ENCODE peak calls at places on chromosomes 6 and 20, in five cellular contexts. One of them, this sample, is unnamed.

GRCh38 chr6:31834367-31834703 is 6.8 kb downstream of the HSPA1B start:
- DNase-seq in HepG2: peak
- DNase-seq in GM12878: peak
- DNase-seq in K562: peak
- DNase-seq in IMR-90: peak
- DNase-seq in this sample: peak

GRCh38 chr6:156398371-156398770 is 378.8 kb upstream of the ARID1B start:
- DNase-seq in HepG2: no peak
- DNase-seq in GM12878: no peak
- DNase-seq in K562: no peak
- DNase-seq in IMR-90: no peak
- DNase-seq in this sample: no peak

GRCh38 chr6:170108456-170108855 is 182.4 kb downstream of the DLL1 start:
- DNase-seq in HepG2: no peak
- DNase-seq in GM12878: no peak
- DNase-seq in K562: no peak
- DNase-seq in IMR-90: no peak
- DNase-seq in this sample: peak

GRCh38 chr6:49341869-49342268 is 121.2 kb downstream of the MMUT start:
- DNase-seq in HepG2: no peak
- DNase-seq in GM12878: no peak
- DNase-seq in K562: no peak
- DNase-seq in IMR-90: no peak
- DNase-seq in this sample: no peak

GRCh38 chr20:47315339-47315662 is 41.2 kb downstream of the ZMYND8 start:
- DNase-seq in HepG2: no peak
- DNase-seq in GM12878: no peak
- DNase-seq in K562: no peak
- DNase-seq in IMR-90: peak
- DNase-seq in this sample: no peak

GRCh38 chr6:25144919-25145318 is 134.3 kb upstream of the CARMIL1 start:
- DNase-seq in HepG2: no peak
- DNase-seq in GM12878: no peak
- DNase-seq in K562: no peak
- DNase-seq in IMR-90: no peak
- DNase-seq in this sample: no peak

GRCh38 chr6:125357515-125358256 is 55.9 kb upstream of the HDDC2 start:
- DNase-seq in HepG2: no peak
- DNase-seq in GM12878: no peak
- DNase-seq in K562: no peak
- DNase-seq in IMR-90: no peak
- DNase-seq in this sample: no peak

GRCh38 chr6:143885116-143885515 is 20.8 kb downstream of the ZC2HC1B start:
- DNase-seq in HepG2: no peak
- DNase-seq in GM12878: no peak
- DNase-seq in K562: no peak
- DNase-seq in IMR-90: no peak
- DNase-seq in this sample: no peak

GRCh38 chr6:6588924-6589696 is 590 bp downstream of the LY86 start:
- DNase-seq in HepG2: no peak
- DNase-seq in GM12878: peak
- DNase-seq in K562: no peak
- DNase-seq in IMR-90: no peak
- DNase-seq in this sample: no peak

GRCh38 chr20:15075586-15075985 is 738.2 kb upstream of the FLRT3 start:
- DNase-seq in HepG2: no peak
- DNase-seq in GM12878: no peak
- DNase-seq in K562: no peak
- DNase-seq in IMR-90: no peak
- DNase-seq in this sample: no peak

GRCh38 chr6:27547157-27548075 is 74.5 kb upstream of the ZNF184 start:
- DNase-seq in HepG2: peak
- DNase-seq in GM12878: peak
- DNase-seq in K562: peak
- DNase-seq in IMR-90: peak
- DNase-seq in this sample: peak

GRCh38 chr20:25739615-25740320 is 43.1 kb upstream of the ZNF337 start:
- DNase-seq in HepG2: no peak
- DNase-seq in GM12878: no peak
- DNase-seq in K562: no peak
- DNase-seq in IMR-90: peak
- DNase-seq in this sample: no peak

GRCh38 chr20:51481311-51481997 is 61.1 kb downstream of the NFATC2 start:
- DNase-seq in HepG2: no peak
- DNase-seq in GM12878: no peak
- DNase-seq in K562: no peak
- DNase-seq in IMR-90: no peak
- DNase-seq in this sample: no peak

GRCh38 chr6:34638834-34639736 is 57.5 kb downstream of the ILRUN start:
- DNase-seq in HepG2: peak
- DNase-seq in GM12878: peak
- DNase-seq in K562: no peak
- DNase-seq in IMR-90: no peak
- DNase-seq in this sample: no peak

GRCh38 chr6:108563292-108563691 is 2.6 kb downstream of the FOXO3 start:
- DNase-seq in HepG2: no peak
- DNase-seq in GM12878: no peak
- DNase-seq in K562: no peak
- DNase-seq in IMR-90: no peak
- DNase-seq in this sample: no peak

GRCh38 chr6:75418233-75418632 is 75.4 kb downstream of the FILIP1 start:
- DNase-seq in HepG2: no peak
- DNase-seq in GM12878: no peak
- DNase-seq in K562: no peak
- DNase-seq in IMR-90: no peak
- DNase-seq in this sample: no peak

GRCh38 chr6:97726378-97726777 is 443.4 kb upstream of the MMS22L start:
- DNase-seq in HepG2: no peak
- DNase-seq in GM12878: no peak
- DNase-seq in K562: no peak
- DNase-seq in IMR-90: no peak
- DNase-seq in this sample: peak

GRCh38 chr20:1299522-1299921 is 29.4 kb downstream of the SDCBP2 start:
- DNase-seq in HepG2: no peak
- DNase-seq in GM12878: no peak
- DNase-seq in K562: peak
- DNase-seq in IMR-90: no peak
- DNase-seq in this sample: peak

GRCh38 chr20:48339986-48340884 is 487.6 kb downstream of the PREX1 start:
- DNase-seq in HepG2: no peak
- DNase-seq in GM12878: no peak
- DNase-seq in K562: no peak
- DNase-seq in IMR-90: no peak
- DNase-seq in this sample: no peak

GRCh38 chr20:19903168-19903676 is 113.9 kb upstream of the NAA20 start:
- DNase-seq in HepG2: peak
- DNase-seq in GM12878: no peak
- DNase-seq in K562: no peak
- DNase-seq in IMR-90: peak
- DNase-seq in this sample: no peak

GRCh38 chr6:168078199-168078942 is 641 bp downstream of the FRMD1 start:
- DNase-seq in HepG2: no peak
- DNase-seq in GM12878: no peak
- DNase-seq in K562: no peak
- DNase-seq in IMR-90: no peak
- DNase-seq in this sample: no peak

GRCh38 chr6:125370343-125370742 is 68.6 kb upstream of the HDDC2 start:
- DNase-seq in HepG2: no peak
- DNase-seq in GM12878: no peak
- DNase-seq in K562: no peak
- DNase-seq in IMR-90: no peak
- DNase-seq in this sample: no peak

GRCh38 chr20:4714818-4715217 is 6.9 kb upstream of the PRND start:
- DNase-seq in HepG2: no peak
- DNase-seq in GM12878: no peak
- DNase-seq in K562: no peak
- DNase-seq in IMR-90: no peak
- DNase-seq in this sample: no peak
- TF ChIP-seq MXI1 in HepG2: no peak
- TF ChIP-seq MXI1 in GM12878: no peak
- TF ChIP-seq MXI1 in K562: no peak
- TF ChIP-seq MXI1 in IMR-90: no peak
- TF ChIP-seq MXI1 in this sample: no peak

GRCh38 chr6:54050750-54051149 is 60.5 kb upstream of the MLIP start:
- DNase-seq in HepG2: no peak
- DNase-seq in GM12878: no peak
- DNase-seq in K562: no peak
- DNase-seq in IMR-90: no peak
- DNase-seq in this sample: no peak
- TF ChIP-seq MXI1 in HepG2: no peak
- TF ChIP-seq MXI1 in GM12878: no peak
- TF ChIP-seq MXI1 in K562: no peak
- TF ChIP-seq MXI1 in IMR-90: no peak
- TF ChIP-seq MXI1 in this sample: no peak

DNA sequence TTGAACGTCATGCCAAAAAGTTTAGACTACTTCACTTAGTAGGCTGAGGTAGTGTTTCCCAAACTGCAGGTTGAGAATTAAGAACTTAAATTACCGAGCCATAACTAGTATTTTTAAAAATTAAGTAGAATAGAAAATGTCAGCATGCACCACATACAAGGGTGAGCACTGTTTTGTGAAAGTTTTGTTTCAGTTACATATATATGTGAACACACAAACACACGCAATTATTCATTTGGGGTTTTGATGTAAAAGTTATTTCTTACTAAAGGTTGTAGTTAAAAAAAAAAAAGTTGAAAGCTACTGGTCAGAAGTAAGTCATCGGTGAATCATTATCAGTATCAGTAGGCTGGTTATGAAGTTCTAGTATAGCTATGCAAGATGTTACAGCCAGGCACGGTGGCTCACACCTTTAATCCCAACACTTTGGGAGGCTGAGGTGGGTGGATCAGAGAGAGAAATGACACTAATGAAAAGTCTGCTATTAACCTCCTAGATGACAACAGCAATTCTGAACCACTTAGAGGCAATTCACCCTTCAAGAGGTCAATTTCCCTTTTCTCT is 24.1 kb downstream of the FASTKD5 start:
- DNase-seq in HepG2: no peak
- DNase-seq in GM12878: no peak
- DNase-seq in K562: no peak
- DNase-seq in IMR-90: peak
- DNase-seq in this sample: no peak
- TF ChIP-seq MXI1 in HepG2: no peak
- TF ChIP-seq MXI1 in GM12878: no peak
- TF ChIP-seq MXI1 in K562: no peak
- TF ChIP-seq MXI1 in IMR-90: no peak
- TF ChIP-seq MXI1 in this sample: no peak

GRCh38 chr20:61534346-61534745 is 282.3 kb downstream of the CDH4 start:
- DNase-seq in HepG2: no peak
- DNase-seq in GM12878: no peak
- DNase-seq in K562: no peak
- DNase-seq in IMR-90: no peak
- DNase-seq in this sample: no peak
- TF ChIP-seq MXI1 in HepG2: no peak
- TF ChIP-seq MXI1 in GM12878: no peak
- TF ChIP-seq MXI1 in K562: no peak
- TF ChIP-seq MXI1 in IMR-90: no peak
- TF ChIP-seq MXI1 in this sample: no peak

DNA sequence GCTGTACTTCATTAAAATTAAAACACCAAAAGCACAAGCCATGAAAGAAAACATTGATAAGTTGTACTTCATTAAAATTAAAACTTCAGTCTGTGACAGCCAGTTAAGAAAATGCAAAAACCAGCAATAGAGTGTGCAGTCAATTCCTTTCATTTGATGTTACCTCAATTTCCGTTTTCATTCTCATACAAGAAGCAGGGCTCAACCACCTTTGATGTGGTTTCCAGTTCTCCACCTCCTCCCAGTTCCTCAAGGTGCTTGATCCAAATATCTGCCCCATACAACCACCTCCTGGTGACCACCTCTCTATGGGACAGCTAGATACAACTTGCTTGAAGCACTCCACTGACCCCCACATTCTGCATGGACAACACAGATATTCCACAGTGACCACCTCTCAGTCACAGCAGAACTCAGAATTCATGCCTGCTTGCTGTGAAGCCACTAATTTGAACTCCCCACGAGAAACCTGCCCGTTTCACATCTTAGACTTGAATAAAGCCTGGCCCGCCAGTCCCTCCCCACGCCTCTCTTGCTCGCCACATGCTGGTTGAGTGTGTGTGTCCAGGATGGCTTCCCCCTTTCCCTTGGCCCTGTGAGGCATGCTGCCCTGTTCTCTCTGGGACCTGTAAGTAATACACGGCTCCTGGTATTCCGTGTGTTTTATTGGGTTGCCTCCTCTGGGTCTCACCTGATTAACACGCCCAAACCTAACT is 66.1 kb downstream of the FAM50B start:
- DNase-seq in HepG2: no peak
- DNase-seq in GM12878: peak
- DNase-seq in K562: no peak
- DNase-seq in IMR-90: no peak
- DNase-seq in this sample: no peak
- TF ChIP-seq MXI1 in HepG2: no peak
- TF ChIP-seq MXI1 in GM12878: no peak
- TF ChIP-seq MXI1 in K562: no peak
- TF ChIP-seq MXI1 in IMR-90: no peak
- TF ChIP-seq MXI1 in this sample: no peak

GRCh38 chr20:39879296-39879695 is 809.7 kb downstream of the MAFB start:
- DNase-seq in HepG2: no peak
- DNase-seq in GM12878: no peak
- DNase-seq in K562: no peak
- DNase-seq in IMR-90: no peak
- DNase-seq in this sample: no peak
- TF ChIP-seq MXI1 in HepG2: no peak
- TF ChIP-seq MXI1 in GM12878: no peak
- TF ChIP-seq MXI1 in K562: no peak
- TF ChIP-seq MXI1 in IMR-90: no peak
- TF ChIP-seq MXI1 in this sample: no peak

GRCh38 chr6:159654483-159655098 is 38.5 kb downstream of the SOD2 start:
- DNase-seq in HepG2: peak
- DNase-seq in GM12878: peak
- DNase-seq in K562: peak
- DNase-seq in IMR-90: peak
- DNase-seq in this sample: peak
- TF ChIP-seq MXI1 in HepG2: no peak
- TF ChIP-seq MXI1 in GM12878: no peak
- TF ChIP-seq MXI1 in K562: no peak
- TF ChIP-seq MXI1 in IMR-90: no peak
- TF ChIP-seq MXI1 in this sample: no peak

DNA sequence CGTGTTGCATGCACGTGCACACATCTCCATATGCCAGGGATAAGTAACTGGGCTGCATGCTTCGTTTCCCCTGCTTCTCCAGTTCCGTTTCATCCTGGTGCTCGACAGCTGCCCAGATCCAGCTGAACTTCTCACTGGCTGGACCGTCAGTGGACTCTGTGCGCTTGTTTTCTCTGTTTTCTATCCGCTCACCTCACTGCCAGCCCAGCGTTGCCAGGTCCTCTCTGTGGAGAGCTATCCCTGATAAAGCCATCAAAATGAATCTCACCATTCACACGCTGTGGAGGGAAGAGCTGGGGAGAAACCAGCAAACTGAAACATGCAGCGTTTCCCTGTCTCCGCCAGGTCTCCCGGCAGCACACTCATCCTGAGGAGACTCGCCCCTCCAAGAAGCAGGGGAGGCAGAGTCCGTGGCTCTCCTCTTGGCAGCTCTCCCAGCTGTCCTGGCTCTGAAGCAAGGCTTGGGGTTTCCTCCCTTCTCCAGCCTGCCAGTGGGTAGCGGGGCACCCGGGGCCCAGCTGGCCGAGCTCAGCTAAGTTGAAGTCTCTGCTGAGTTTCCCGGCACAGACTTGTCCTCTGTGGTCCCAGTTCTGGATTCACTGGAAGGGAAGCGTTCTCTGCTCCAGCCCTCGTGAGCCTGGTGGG is 160.9 kb downstream of the DTNBP1 start:
- DNase-seq in HepG2: no peak
- DNase-seq in GM12878: no peak
- DNase-seq in K562: no peak
- DNase-seq in IMR-90: peak
- DNase-seq in this sample: no peak
- TF ChIP-seq MXI1 in HepG2: no peak
- TF ChIP-seq MXI1 in GM12878: no peak
- TF ChIP-seq MXI1 in K562: no peak
- TF ChIP-seq MXI1 in IMR-90: no peak
- TF ChIP-seq MXI1 in this sample: no peak

This sample was measured in SK-N-SH.